ENCODE peak calls at places on chromosomes 6 and 20, in seven cellular contexts. X is mammary epithelial cell; D is right lobe of liver; M is CD4-positive, CD25-positive, alpha-beta regulatory T cell; V is GM12865; A is naive thymus-derived CD4-positive, alpha-beta T cell; N is astrocyte of the spinal cord. T is an unnamed sample.

GRCh38 chr6:73216859-73217258 is 8.4 kb downstream of the KHDC1L start:
- DNase-seq in X (no peak), D (no peak), M (no peak), V (no peak), A (no peak), N (no peak), T (no peak)

GRCh38 chr20:21640556-21640955 is 64.9 kb upstream of the PAX1 start:
- DNase-seq in X (peak), D (no peak), M (no peak), V (peak), A (no peak), N (no peak), T (peak)

GRCh38 chr6:22164236-22164635 is 132.6 kb downstream of the PRL start:
- DNase-seq in X (no peak), D (no peak), M (no peak), V (no peak), A (no peak), N (peak), T (peak)

GRCh38 chr20:50152394-50153152 is 950 bp downstream of the PEDS1 start:
- DNase-seq in X (peak), D (no peak), M (no peak), V (no peak), A (no peak), N (no peak), T (no peak)

GRCh38 chr6:149347067-149347466 is 29.6 kb downstream of the TAB2 start:
- DNase-seq in X (no peak), D (no peak), M (no peak), V (no peak), A (no peak), N (peak), T (no peak)

GRCh38 chr6:153044295-153044694 is 41.8 kb upstream of the MTRF1L start:
- DNase-seq in X (no peak), D (no peak), M (no peak), V (no peak), A (no peak), N (peak), T (no peak)

GRCh38 chr20:39312107-39312506 is 350.0 kb downstream of the DHX35 start:
- DNase-seq in X (no peak), D (no peak), M (no peak), V (no peak), A (no peak), N (no peak), T (no peak)

GRCh38 chr6:2124260-2124709 is 121.1 kb downstream of the GMDS start:
- DNase-seq in X (no peak), D (no peak), M (no peak), V (no peak), A (no peak), N (no peak), T (no peak)

GRCh38 chr6:123508290-123508689 is 128.5 kb downstream of the TRDN start:
- DNase-seq in X (no peak), D (no peak), M (no peak), V (no peak), A (no peak), N (no peak), T (no peak)

GRCh38 chr6:54264581-54265272 is 43.5 kb upstream of the TINAG start:
- DNase-seq in X (no peak), D (no peak), M (no peak), V (no peak), A (no peak), N (no peak), T (peak)

DNA sequence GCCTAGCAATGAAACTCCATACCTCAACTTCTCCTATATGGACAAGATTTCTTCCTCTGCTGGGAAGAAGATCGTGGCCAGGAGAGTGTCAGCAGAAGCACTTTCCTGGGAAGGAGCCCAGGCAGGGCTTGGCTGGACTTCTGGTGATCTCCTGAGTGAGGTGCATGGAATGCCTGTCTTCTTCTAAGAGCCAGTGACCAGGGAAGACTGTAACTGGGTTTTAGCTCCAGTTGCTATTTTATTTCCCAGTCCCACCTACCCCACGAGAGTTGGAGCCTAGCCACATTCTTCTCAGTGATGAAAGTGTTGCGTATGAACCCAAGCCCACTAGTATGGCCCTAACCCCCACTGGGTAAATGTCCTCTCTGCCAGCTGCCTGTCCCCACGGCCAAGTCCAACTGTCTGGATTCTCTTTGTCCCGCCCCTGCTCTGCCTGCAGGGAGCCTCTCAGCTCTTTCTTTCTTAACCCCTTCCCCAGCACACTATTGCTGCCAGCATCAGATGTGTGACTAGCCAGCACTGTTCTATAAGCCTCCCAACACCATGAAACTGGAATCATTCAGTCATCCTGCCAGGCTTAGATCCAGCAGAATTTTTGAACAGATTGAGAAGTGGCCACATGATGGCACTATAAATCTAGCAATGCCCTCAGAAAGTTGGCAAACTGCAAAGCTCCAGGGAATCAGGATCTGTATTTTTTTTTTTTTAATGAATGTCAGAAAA is 69.8 kb upstream of the FAM184A start:
- DNase-seq in X (peak), D (no peak), M (no peak), V (peak), A (no peak), N (peak), T (peak)
- H3K4me3 ChIP-seq in X (no peak), D (no peak), M (no peak), V (no peak), A (no peak), N (peak), T (no peak)

GRCh38 chr20:44536139-44536538 is 14.3 kb upstream of the SERINC3 start:
- DNase-seq in X (no peak), D (no peak), M (no peak), V (no peak), A (no peak), N (no peak), T (no peak)
- H3K4me3 ChIP-seq in X (no peak), D (no peak), M (no peak), V (no peak), A (no peak), N (no peak), T (no peak)

GRCh38 chr20:62219101-62219991 is 732 bp downstream of the HRH3 start:
- DNase-seq in X (peak), D (no peak), M (no peak), V (no peak), A (no peak), N (no peak), T (no peak)

GRCh38 chr20:62222266-62222850 is 2.3 kb upstream of the HRH3 start:
- DNase-seq in X (no peak), D (no peak), M (no peak), V (no peak), A (no peak), N (no peak), T (no peak)

GRCh38 chr20:62219992-62220665 is at the start of gene HRH3:
- DNase-seq in X (no peak), D (no peak), M (peak), V (peak), A (peak), N (no peak), T (peak)

GRCh38 chr20:62222972-62223371 is 2.9 kb upstream of the HRH3 start:
- DNase-seq in X (no peak), D (no peak), M (no peak), V (no peak), A (no peak), N (no peak), T (no peak)

GRCh38 chr20:62220666-62221568 is 839 bp upstream of the HRH3 start:
- DNase-seq in X (no peak), D (no peak), M (no peak), V (no peak), A (no peak), N (no peak), T (no peak)
- H3K4me3 ChIP-seq in X (no peak), D (no peak), M (no peak), V (no peak), A (no peak), N (no peak), T (no peak)

GRCh38 chr6:95589067-95589466 is 11.7 kb downstream of the MANEA start:
- DNase-seq in X (no peak), D (no peak), M (no peak), V (no peak), A (no peak), N (no peak), T (no peak)

GRCh38 chr6:95593025-95593424 is 15.7 kb downstream of the MANEA start:
- DNase-seq in X (no peak), D (no peak), M (no peak), V (no peak), A (no peak), N (no peak), T (no peak)

GRCh38 chr6:95589826-95590570 is 12.7 kb downstream of the MANEA start:
- DNase-seq in X (no peak), D (no peak), M (no peak), V (no peak), A (no peak), N (no peak), T (no peak)

GRCh38 chr6:95587989-95588388 is 10.7 kb downstream of the MANEA start:
- DNase-seq in X (no peak), D (no peak), M (no peak), V (no peak), A (no peak), N (no peak), T (no peak)
- H3K4me3 ChIP-seq in X (no peak), D (no peak), M (peak), V (peak), A (no peak), N (no peak), T (no peak)

GRCh38 chr20:33666293-33667244 is at the start of gene ACTL10:
- DNase-seq in X (peak), D (peak), M (peak), V (peak), A (peak), N (peak), T (peak)

GRCh38 chr20:33669224-33669623 is 2.5 kb downstream of the ACTL10 start:
- DNase-seq in X (no peak), D (no peak), M (no peak), V (no peak), A (no peak), N (no peak), T (no peak)

GRCh38 chr20:33668791-33669155 is 2.0 kb downstream of the ACTL10 start:
- DNase-seq in X (no peak), D (no peak), M (no peak), V (no peak), A (no peak), N (no peak), T (no peak)

GRCh38 chr20:33668087-33668790 is 1.5 kb downstream of the ACTL10 start:
- DNase-seq in X (no peak), D (peak), M (no peak), V (no peak), A (no peak), N (peak), T (no peak)

DNA sequence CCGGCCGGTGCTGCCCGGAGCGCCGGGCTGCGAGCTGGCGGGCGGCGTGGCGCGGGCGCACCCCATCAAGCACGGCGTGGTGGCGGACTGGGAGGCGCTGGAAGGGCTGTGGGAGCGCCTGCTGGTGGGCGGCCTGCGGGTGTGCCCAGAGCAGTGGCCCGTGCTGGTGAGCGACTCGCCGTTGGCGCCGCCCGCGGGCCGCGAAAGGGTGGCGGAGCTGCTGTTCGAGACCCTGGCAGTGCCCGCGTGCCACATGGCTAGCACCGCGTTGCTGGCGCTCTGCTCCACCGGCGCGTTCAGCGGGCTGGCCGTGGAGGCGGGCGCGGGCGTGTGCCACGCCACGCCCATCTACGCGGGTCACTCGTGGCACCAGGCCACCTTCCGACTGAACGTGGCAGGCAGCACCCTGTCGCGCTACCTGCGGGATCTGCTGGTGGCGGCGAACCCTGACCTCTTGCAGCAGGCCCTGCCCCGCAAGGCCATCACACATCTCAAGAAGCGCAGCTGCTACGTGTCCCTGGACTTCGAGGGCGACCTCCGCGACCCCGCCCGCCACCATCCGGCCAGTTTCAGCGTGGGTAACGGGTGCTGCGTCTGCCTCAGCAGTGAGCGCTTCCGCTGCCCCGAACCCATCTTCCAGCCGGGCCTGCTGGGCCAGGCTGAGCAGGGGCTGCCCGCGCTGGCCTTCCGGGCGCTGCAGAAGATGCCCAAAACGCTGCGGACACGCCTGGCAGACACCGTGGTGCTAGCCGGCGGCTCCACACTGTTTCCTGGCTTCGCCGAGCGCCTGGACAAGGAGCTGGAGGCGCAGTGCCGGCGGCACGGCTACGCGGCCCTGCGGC is 723 bp downstream of the ACTL10 start:
- DNase-seq in X (peak), D (peak), M (peak), V (peak), A (peak), N (no peak), T (peak)
- H3K4me3 ChIP-seq in X (peak), D (peak), M (peak), V (peak), A (peak), N (peak), T (peak)

DNA sequence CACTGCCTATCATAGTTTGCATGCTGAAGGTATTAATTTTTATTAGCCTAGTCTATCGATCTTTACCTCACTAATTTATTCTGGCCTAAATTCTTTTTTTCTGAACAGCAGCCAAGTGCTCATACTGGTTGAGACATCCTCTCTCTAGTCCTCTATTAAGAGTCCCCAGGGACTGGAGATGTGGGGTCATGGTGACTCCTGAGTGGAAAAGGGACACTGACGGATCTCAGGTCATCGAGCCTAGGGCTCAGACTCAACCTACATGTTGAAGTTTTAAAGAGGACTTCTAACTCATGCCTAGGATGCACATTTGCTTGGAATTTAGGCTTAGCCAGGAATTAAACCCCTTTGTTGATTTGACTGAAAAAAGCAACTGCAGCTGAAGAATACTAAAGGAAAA is 378.1 kb downstream of the BTBD9 start:
- DNase-seq in X (no peak), D (no peak), M (no peak), V (no peak), A (no peak), N (no peak), T (peak)
- H3K4me3 ChIP-seq in X (no peak), D (no peak), M (no peak), V (no peak), A (no peak), N (no peak), T (no peak)

GRCh38 chr20:46113071-46113470 is 5.0 kb upstream of the CD40 start:
- DNase-seq in X (peak), D (no peak), M (no peak), V (no peak), A (no peak), N (no peak), T (no peak)

GRCh38 chr20:46112430-46113020 is 5.6 kb upstream of the CD40 start:
- DNase-seq in X (no peak), D (no peak), M (no peak), V (no peak), A (no peak), N (no peak), T (no peak)

GRCh38 chr20:46111836-46112212 is 6.3 kb upstream of the CD40 start:
- DNase-seq in X (no peak), D (no peak), M (no peak), V (no peak), A (no peak), N (no peak), T (no peak)

GRCh38 chr20:46108976-46109375 is 9.1 kb upstream of the CD40 start:
- DNase-seq in X (no peak), D (no peak), M (no peak), V (no peak), A (no peak), N (no peak), T (no peak)

DNA sequence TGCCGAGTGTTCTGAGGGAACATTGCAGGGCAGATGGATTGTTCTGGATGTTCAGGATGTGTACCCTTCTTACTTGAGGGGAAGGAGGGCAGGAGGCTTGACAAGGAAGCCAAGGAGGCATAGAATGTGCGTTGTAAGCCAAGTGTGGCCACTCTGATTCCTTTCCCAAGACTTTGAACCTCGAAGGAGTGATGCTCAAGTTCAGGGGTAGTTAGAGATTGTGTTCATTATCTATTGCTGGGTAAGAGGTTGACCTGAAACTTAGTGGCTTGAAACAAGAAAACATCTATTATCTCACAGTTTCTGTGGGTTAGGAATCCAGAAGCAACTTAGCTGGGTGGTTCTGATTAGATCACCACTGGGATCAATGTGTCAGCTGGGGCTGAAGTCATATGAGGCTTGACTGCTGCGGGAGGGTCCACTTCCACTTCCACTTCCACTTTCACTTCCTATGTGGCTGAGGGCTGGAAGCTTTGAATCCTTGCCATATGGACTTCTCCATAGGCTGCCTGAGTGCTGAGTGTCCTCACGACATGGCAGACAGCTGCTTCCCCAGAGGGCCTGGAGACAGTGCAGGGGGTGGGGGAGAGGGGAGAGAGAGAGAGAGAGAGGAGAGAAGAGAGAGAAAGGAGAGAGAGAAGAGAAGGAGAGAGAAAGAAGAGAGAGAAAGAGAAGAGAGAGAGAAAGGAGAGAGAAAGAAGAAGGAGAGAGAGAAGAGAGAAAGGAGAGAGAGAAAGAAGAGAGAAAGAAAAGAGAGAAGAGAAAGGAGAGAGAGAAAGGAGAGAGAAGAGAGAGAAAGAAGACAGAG is 6.9 kb upstream of the CD40 start:
- DNase-seq in X (no peak), D (no peak), M (no peak), V (peak), A (no peak), N (no peak), T (no peak)
- H3K4me3 ChIP-seq in X (no peak), D (no peak), M (no peak), V (no peak), A (no peak), N (no peak), T (no peak)

DNA sequence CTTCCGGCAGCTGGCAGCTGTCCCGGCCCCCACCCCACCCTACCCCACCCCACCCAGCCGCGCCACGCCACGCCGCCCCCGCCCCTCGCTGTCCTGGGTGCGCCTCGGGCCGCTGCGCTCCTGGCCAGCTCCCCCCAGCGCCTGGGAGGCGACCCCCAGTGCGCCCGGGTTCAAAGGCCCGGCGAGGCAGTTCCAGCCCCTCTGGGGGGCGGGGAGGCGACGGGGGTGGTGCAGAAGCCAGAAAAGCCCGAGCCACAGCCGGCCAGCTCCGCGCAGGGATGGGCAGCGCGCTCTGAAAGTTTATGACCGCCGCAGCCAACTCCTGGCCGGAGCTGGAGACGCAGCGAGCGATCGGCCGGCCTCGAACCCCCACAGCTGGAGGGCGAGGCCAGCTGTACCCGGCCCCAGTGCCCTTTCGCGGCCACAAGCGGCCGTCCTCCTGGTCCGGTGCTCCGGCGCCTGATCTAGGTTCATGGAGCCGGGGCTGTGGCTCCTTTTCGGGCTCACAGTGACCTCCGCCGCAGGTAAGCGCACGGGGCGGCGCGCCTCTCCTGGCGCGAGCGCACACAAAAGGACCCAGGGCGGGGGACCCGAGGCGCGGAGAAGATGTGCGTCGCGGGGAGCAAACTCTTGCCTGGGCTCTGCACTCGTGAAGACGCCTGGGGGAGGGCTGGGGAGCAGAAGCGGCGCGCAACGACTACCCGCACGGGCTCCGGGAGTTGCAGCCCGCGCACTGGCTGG is at the start of gene EDN3:
- DNase-seq in X (peak), D (no peak), M (no peak), V (no peak), A (no peak), N (no peak), T (no peak)
- H3K4me3 ChIP-seq in X (no peak), D (no peak), M (no peak), V (no peak), A (no peak), N (no peak), T (no peak)

GRCh38 chr6:14767176-14767575 is 478.7 kb upstream of the JARID2 start:
- DNase-seq in X (no peak), D (no peak), M (no peak), V (no peak), A (no peak), N (no peak), T (peak)
- H3K4me3 ChIP-seq in X (no peak), D (no peak), M (no peak), V (no peak), A (no peak), N (no peak), T (no peak)

GRCh38 chr6:87590417-87590880 is 514 bp downstream of the ORC3 start:
- DNase-seq in X (no peak), D (no peak), M (no peak), V (no peak), A (no peak), N (no peak), T (no peak)
- H3K4me3 ChIP-seq in X (peak), D (peak), M (peak), V (peak), A (peak), N (peak), T (peak)

T was measured in A673.